ENCODE peak calls at places on chromosomes 11 and 22, in eight cellular contexts. V, N, K, O, W, C, P and A are unnamed samples.
A peak's percentile ranks its signal among the peaks of the same experiment; 100 is the strongest.

GRCh38 chr22:28742562-28742962 is 723 bp downstream of the HSCB start:
- ATAC-seq in V (no peak), N (no peak), K (no peak), O (no peak), W (no peak), C (no peak), P (no peak), A (no peak)

GRCh38 chr11:85765835-85766234 is 45.1 kb downstream of the SYTL2 start:
- ATAC-seq in V (no peak), N (no peak), K (no peak), O (no peak), W (no peak), C (no peak), P (no peak), A (no peak)

GRCh38 chr22:24401824-24402434 is 25.5 kb upstream of the ADORA2A start:
- ATAC-seq in V (peak; percentile 7), N (peak; percentile 24), K (peak; percentile 20), O (peak; percentile 58), W (no peak), C (no peak), P (peak; percentile 46), A (peak; percentile 5)

GRCh38 chr11:64390558-64390957 is 31.6 kb downstream of the RPS6KA4 start:
- ATAC-seq in V (no peak), N (no peak), K (no peak), O (no peak), W (no peak), C (no peak), P (no peak), A (no peak)

GRCh38 chr11:119990306-119991021 is 147.4 kb downstream of the TRIM29 start:
- ATAC-seq in V (no peak), N (no peak), K (no peak), O (no peak), W (no peak), C (no peak), P (no peak), A (peak; percentile 19)

GRCh38 chr22:31533391-31533790 is 37.1 kb downstream of the SFI1 start:
- ATAC-seq in V (no peak), N (no peak), K (no peak), O (no peak), W (no peak), C (peak; percentile 14), P (no peak), A (no peak)

GRCh38 chr22:29195118-29195963 is 10.4 kb upstream of the EMID1 start:
- ATAC-seq in V (no peak), N (no peak), K (no peak), O (no peak), W (no peak), C (no peak), P (no peak), A (peak; percentile 33)

GRCh38 chr11:23995891-23996290 is 501.0 kb upstream of the LUZP2 start:
- ATAC-seq in V (no peak), N (no peak), K (no peak), O (no peak), W (no peak), C (no peak), P (no peak), A (no peak)

GRCh38 chr22:23037429-23038333 is 32.6 kb upstream of the GNAZ start:
- ATAC-seq in V (no peak), N (no peak), K (no peak), O (no peak), W (no peak), C (no peak), P (no peak), A (peak; percentile 23)

GRCh38 chr11:69245491-69246345 is 48.2 kb upstream of the MYEOV start:
- ATAC-seq in V (no peak), N (no peak), K (no peak), O (no peak), W (no peak), C (no peak), P (no peak), A (no peak)

GRCh38 chr11:58776891-58777451 is 45.2 kb upstream of the GLYAT start:
- ATAC-seq in V (no peak), N (no peak), K (no peak), O (no peak), W (no peak), C (no peak), P (no peak), A (no peak)

GRCh38 chr22:24095816-24096215 is 84.7 kb downstream of the CABIN1 start:
- ATAC-seq in V (no peak), N (no peak), K (no peak), O (no peak), W (no peak), C (no peak), P (no peak), A (no peak)